ENCODE peak calls at places on chromosomes 4 and X, in five cellular contexts. N is IMR-90, O is neuronal stem cell, G is H9, V is mesenchymal stem cell. C is an unnamed sample.

GRCh38 chrX:102339312-102340298 is 92.6 kb downstream of the NXF2 start:
- DNase-seq in N (no peak), O (no peak), G (peak), V (no peak), C (no peak)

GRCh38 chr4:2413821-2414610 is 4.4 kb downstream of the ZFYVE28 start:
- DNase-seq in N (no peak), O (no peak), G (peak), V (peak), C (peak)

GRCh38 chrX:3244203-3244743 is 102.2 kb downstream of the MXRA5 start:
- DNase-seq in N (peak), O (no peak), G (no peak), V (peak), C (no peak)

GRCh38 chr4:129438582-129438981 is 342.6 kb downstream of the C4orf33 start:
- DNase-seq in N (no peak), O (no peak), G (no peak), V (no peak), C (no peak)

GRCh38 chr4:158315706-158316105 is 105.4 kb downstream of the TMEM144 start:
- DNase-seq in N (peak), O (no peak), G (no peak), V (no peak), C (no peak)

GRCh38 chrX:15150578-15150977 is 119.3 kb downstream of the ASB9 start:
- DNase-seq in N (no peak), O (no peak), G (no peak), V (no peak), C (no peak)

GRCh38 chr4:57426779-57427395 is 316.7 kb upstream of the IGFBP7 start:
- DNase-seq in N (peak), O (peak), G (peak), V (peak), C (peak)

GRCh38 chrX:133542476-133542875 is 127.2 kb upstream of the GPC4 start:
- DNase-seq in N (no peak), O (no peak), G (no peak), V (peak), C (no peak)

GRCh38 chrX:44025611-44026010 is 52.4 kb upstream of the NDP start:
- DNase-seq in N (peak), O (no peak), G (no peak), V (peak), C (no peak)

GRCh38 chr4:118740869-118741268 is 55.7 kb downstream of the METTL14 start:
- DNase-seq in N (no peak), O (no peak), G (no peak), V (peak), C (no peak)

GRCh38 chr4:75101906-75102888 is 169.3 kb downstream of the PARM1 start:
- DNase-seq in N (no peak), O (no peak), G (no peak), V (no peak), C (no peak)

GRCh38 chr4:103091601-103092223 is 7.9 kb downstream of the BDH2 start:
- DNase-seq in N (peak), O (peak), G (no peak), V (peak), C (no peak)

GRCh38 chrX:17564689-17565409 is 172.4 kb upstream of the SCML1 start:
- DNase-seq in N (no peak), O (no peak), G (no peak), V (peak), C (no peak)

GRCh38 chrX:103879339-103879738 is 47.3 kb upstream of the RAB9B start:
- DNase-seq in N (peak), O (no peak), G (no peak), V (peak), C (no peak)

DNA sequence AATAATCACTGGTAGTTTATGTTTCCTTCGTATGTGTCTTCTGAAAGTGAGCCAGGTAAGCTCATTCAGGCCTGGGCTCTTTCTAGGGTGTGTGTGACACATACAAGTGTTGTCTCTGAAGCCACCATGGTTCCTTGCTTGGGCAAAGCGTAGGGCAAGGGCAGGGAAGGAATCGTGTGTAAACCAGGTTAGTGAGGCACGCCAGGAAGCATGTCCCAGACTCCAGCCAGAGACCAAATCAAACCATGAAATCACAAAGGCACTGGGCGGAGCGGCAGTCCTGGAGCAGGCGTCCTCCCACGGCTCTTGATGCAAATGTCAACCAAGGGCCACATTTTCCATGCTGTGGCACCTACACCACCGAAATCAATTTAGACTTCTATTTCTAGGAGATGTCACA is 67.0 kb downstream of the NYX start:
- DNase-seq in N (no peak), O (no peak), G (no peak), V (no peak), C (no peak)
- H3K14ac ChIP-seq in N (no peak), O (no peak), G (no peak), V (no peak), C (no peak)

GRCh38 chr4:140373328-140374129 is at the start of gene SCOC:
- DNase-seq in N (peak), O (peak), G (peak), V (peak), C (peak)
- H3K14ac ChIP-seq in N (peak), O (no peak), G (peak), V (peak), C (no peak)

DNA sequence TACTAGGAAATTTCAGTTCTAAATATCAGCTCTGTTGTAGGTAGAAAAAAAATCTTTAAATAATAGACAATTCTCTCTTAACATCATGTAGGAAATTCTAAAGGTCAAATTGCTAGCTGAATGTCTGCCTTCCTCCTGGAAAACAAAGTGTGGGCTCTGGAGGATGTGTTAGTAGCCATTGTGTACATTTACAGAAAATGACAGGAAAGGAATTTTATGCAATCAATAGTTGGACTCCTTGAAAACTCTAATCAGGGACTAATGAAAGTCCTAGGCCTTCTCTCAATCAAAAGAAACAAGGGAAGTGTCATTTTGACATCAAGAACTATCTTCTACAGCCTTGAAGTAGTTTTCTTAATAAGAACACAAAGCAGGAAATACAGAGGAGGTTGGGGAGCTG is 174.6 kb downstream of the ANKRD50 start:
- DNase-seq in N (no peak), O (no peak), G (no peak), V (no peak), C (no peak)
- H3K14ac ChIP-seq in N (no peak), O (no peak), G (no peak), V (no peak), C (no peak)

GRCh38 chrX:112840382-112841113 is at the start of gene AMOT:
- DNase-seq in N (peak), O (peak), G (peak), V (peak), C (peak)

GRCh38 chrX:112837531-112837930 is 3.1 kb downstream of the AMOT start:
- DNase-seq in N (no peak), O (peak), G (no peak), V (no peak), C (no peak)

GRCh38 chrX:112841820-112842157 is 1.2 kb upstream of the AMOT start:
- DNase-seq in N (no peak), O (no peak), G (no peak), V (no peak), C (no peak)

GRCh38 chrX:112841114-112841819 is 636 bp upstream of the AMOT start:
- DNase-seq in N (peak), O (peak), G (peak), V (peak), C (peak)

DNA sequence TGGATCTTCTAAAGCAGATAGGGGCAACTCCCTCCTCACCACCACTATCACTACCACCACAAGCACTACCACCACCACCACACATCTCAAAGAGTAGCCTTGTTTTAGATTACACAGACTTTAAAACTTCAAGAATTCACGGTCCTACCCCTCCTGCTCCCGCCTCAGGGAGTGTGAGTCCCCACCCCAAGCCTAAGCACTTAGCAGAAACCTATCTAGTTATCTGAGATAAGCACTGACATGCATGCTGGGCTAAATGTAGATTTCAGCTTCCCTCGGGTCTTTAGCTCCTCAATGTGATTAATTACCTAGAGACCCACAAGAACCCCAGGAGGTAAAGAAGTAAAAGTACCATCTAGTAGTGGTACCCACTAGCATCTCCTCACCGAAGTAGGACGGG is 775 bp downstream of the AMOT start:
- DNase-seq in N (no peak), O (no peak), G (no peak), V (no peak), C (no peak)
- H3K14ac ChIP-seq in N (peak), O (no peak), G (no peak), V (no peak), C (no peak)

GRCh38 chr4:8191136-8191747 is 7.8 kb upstream of the SH3TC1 start:
- DNase-seq in N (peak), O (no peak), G (no peak), V (peak), C (no peak)
- H3K14ac ChIP-seq in N (no peak), O (no peak), G (no peak), V (peak), C (no peak)

DNA sequence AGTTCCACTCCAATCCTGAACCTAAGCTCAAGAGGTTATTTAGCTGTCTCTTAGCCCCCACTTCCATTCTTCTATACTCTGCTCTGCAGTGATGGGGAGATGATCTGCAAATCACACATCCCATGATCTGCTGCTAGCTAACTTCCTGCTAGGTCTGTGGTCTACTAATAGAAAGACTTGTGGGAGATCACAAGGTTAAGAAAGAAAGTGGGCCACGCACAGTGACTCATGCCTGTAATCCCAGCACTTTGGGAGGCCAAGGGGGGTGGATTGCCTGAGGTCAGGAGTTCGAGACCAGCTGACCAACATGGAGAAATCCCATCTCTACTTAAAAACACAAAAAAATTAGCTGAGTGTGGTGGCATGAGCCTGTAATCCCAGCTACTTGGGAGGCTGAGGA is 471.1 kb upstream of the NWD2 start:
- DNase-seq in N (no peak), O (no peak), G (no peak), V (no peak), C (no peak)
- H3K14ac ChIP-seq in N (no peak), O (no peak), G (no peak), V (no peak), C (no peak)

GRCh38 chrX:47560831-47561652 is at the start of gene ARAF:
- DNase-seq in N (peak), O (peak), G (peak), V (peak), C (peak)
- H3K14ac ChIP-seq in N (peak), O (no peak), G (peak), V (no peak), C (no peak)

GRCh38 chr4:55545133-55545532 is 1.6 kb downstream of the CLOCK start:
- DNase-seq in N (peak), O (no peak), G (no peak), V (peak), C (no peak)

GRCh38 chr4:55547461-55547770 is 707 bp upstream of the CLOCK start:
- DNase-seq in N (no peak), O (no peak), G (no peak), V (no peak), C (no peak)

GRCh38 chr4:55546633-55547460 is at the start of gene CLOCK:
- DNase-seq in N (peak), O (peak), G (peak), V (peak), C (peak)

GRCh38 chr4:55547918-55548317 is 1.2 kb upstream of the CLOCK start:
- DNase-seq in N (no peak), O (no peak), G (no peak), V (peak), C (no peak)

GRCh38 chr4:55545681-55546632 is 752 bp downstream of the CLOCK start:
- DNase-seq in N (peak), O (peak), G (peak), V (peak), C (no peak)
- H3K14ac ChIP-seq in N (peak), O (peak), G (peak), V (no peak), C (no peak)